ENCODE peak calls at places on chromosomes 11 and 22, in six cellular contexts. O is fibroblast of mammary gland, W is AG09309, Z is PC-9, H is endothelial cell of umbilical vein, J is activated B cell treated with CpG ODN at 0.5 μM for 24 hours. G is an unnamed sample.

GRCh38 chr11:11476499-11476898 is 123.4 kb upstream of the CSNK2A3 start:
- DNase-seq in O (no peak), W (no peak), Z (no peak), H (no peak), J (no peak), G (no peak)

GRCh38 chr22:44195189-44195871 is 14.6 kb downstream of the PARVG start:
- DNase-seq in O (no peak), W (no peak), Z (no peak), H (no peak), J (no peak), G (no peak)

GRCh38 chr11:58650496-58650895 is 28.0 kb downstream of the CNTF start:
- DNase-seq in O (no peak), W (no peak), Z (no peak), H (no peak), J (no peak), G (no peak)

GRCh38 chr11:117009905-117010605 is 88.2 kb downstream of the SIK3 start:
- DNase-seq in O (no peak), W (no peak), Z (no peak), H (no peak), J (no peak), G (no peak)

GRCh38 chr11:35146711-35147110 is 7.7 kb downstream of the CD44 start:
- DNase-seq in O (no peak), W (no peak), Z (no peak), H (no peak), J (no peak), G (no peak)

GRCh38 chr11:32113637-32114203 is 22.8 kb downstream of the RCN1 start:
- DNase-seq in O (peak; percentile 11), W (no peak), Z (no peak), H (no peak), J (no peak), G (no peak)

GRCh38 chr11:133081730-133082452 is 450.4 kb downstream of the OPCML start:
- DNase-seq in O (no peak), W (no peak), Z (no peak), H (no peak), J (no peak), G (no peak)

GRCh38 chr22:48618326-48618725 is 1209.3 kb downstream of the BRD1 start:
- DNase-seq in O (no peak), W (peak; percentile 11), Z (no peak), H (no peak), J (no peak), G (no peak)

GRCh38 chr11:108802492-108802891 is 137.6 kb downstream of the DDX10 start:
- DNase-seq in O (no peak), W (no peak), Z (no peak), H (no peak), J (no peak), G (no peak)

GRCh38 chr11:108807262-108807661 is 142.4 kb downstream of the DDX10 start:
- DNase-seq in O (no peak), W (no peak), Z (no peak), H (no peak), J (no peak), G (no peak)

GRCh38 chr11:108803781-108804180 is 138.9 kb downstream of the DDX10 start:
- DNase-seq in O (peak; percentile 14), W (no peak), Z (no peak), H (no peak), J (no peak), G (no peak)

DNA sequence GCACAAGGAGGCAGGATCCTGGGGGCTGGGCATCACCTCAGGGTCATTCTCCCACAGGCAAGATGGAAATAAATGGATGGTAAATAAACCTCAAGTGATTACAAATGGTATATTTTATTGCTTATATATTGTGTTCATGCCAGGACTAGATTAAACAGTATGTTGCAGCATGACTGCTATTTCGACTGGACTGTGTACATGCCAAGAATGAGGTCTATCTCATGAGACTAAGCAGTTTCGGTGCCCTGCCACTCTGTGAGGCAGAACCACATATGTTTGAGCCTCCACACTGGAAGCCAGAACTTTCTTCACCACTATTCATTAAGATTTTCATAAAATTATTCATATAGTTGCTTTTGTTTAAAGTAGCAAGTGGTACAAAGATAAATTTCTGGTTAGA is 140.2 kb downstream of the DDX10 start:
- DNase-seq in O (no peak), W (no peak), Z (no peak), H (no peak), J (no peak), G (no peak)
- TF ChIP-seq CTCF in O (no peak), W (no peak), Z (no peak), H (no peak), J (no peak), G (no peak)

GRCh38 chr22:39446239-39446721 is 10.5 kb upstream of the MGAT3 start:
- DNase-seq in O (no peak), W (no peak), Z (no peak), H (no peak), J (peak; percentile 51), G (no peak)
- TF ChIP-seq CTCF in O (no peak), W (no peak), Z (no peak), H (no peak), J (no peak), G (no peak)

GRCh38 chr11:503179-503981 is 3.7 kb downstream of the RNH1 start:
- DNase-seq in O (peak; percentile 72), W (no peak), Z (no peak), H (no peak), J (no peak), G (no peak)
- TF ChIP-seq CTCF in O (no peak), W (no peak), Z (no peak), H (no peak), J (no peak), G (no peak)

GRCh38 chr22:42966389-42966998 is 48.5 kb downstream of the PACSIN2 start:
- DNase-seq in O (peak; percentile 16), W (no peak), Z (no peak), H (no peak), J (no peak), G (no peak)

GRCh38 chr22:42970029-42970428 is 44.9 kb downstream of the PACSIN2 start:
- DNase-seq in O (no peak), W (no peak), Z (no peak), H (no peak), J (no peak), G (no peak)

GRCh38 chr22:42967005-42967404 is 47.9 kb downstream of the PACSIN2 start:
- DNase-seq in O (no peak), W (no peak), Z (no peak), H (no peak), J (no peak), G (no peak)

GRCh38 chr22:42969348-42969975 is 45.5 kb downstream of the PACSIN2 start:
- DNase-seq in O (peak; percentile 99), W (peak; percentile 95), Z (no peak), H (no peak), J (no peak), G (no peak)

DNA sequence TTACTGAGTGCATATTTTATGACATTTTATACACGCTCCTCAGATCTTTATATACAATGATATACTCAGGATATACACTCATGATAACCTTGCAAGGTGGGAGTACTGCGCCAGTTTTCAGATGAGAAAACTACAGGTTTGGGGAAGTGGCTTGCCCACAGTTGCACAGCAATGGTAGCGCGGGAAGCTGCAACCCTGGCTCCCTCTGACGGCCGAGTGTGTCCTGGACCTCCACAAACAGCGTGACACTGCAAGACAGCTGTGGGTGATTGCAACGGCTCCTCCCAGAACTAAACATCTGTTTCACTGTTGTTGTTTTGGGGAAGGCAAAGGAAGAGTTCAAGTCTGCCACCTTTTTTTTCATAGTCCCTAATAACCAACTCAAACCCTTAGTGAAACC is 47.0 kb downstream of the PACSIN2 start:
- DNase-seq in O (peak; percentile 69), W (no peak), Z (no peak), H (no peak), J (no peak), G (no peak)
- TF ChIP-seq CTCF in O (peak; percentile 36), W (peak; percentile 35), Z (no peak), H (no peak), J (no peak), G (no peak)

GRCh38 chr22:33658775-33659174 is 261.5 kb downstream of the LARGE1 start:
- DNase-seq in O (peak; percentile 86), W (peak; percentile 8), Z (no peak), H (no peak), J (no peak), G (no peak)
- TF ChIP-seq CTCF in O (no peak), W (no peak), Z (no peak), H (no peak), J (no peak), G (no peak)

GRCh38 chr22:42904049-42904448 is 47.0 kb upstream of the ARFGAP3 start:
- DNase-seq in O (no peak), W (no peak), Z (no peak), H (no peak), J (no peak), G (no peak)

GRCh38 chr22:42905217-42905616 is 48.1 kb upstream of the ARFGAP3 start:
- DNase-seq in O (no peak), W (no peak), Z (no peak), H (peak; percentile 41), J (no peak), G (no peak)

GRCh38 chr22:42902875-42903510 is 45.9 kb upstream of the ARFGAP3 start:
- DNase-seq in O (peak; percentile 15), W (no peak), Z (no peak), H (no peak), J (no peak), G (peak; percentile 46)

GRCh38 chr22:42905702-42906183 is 48.7 kb upstream of the ARFGAP3 start:
- DNase-seq in O (no peak), W (no peak), Z (no peak), H (peak; percentile 61), J (no peak), G (no peak)

DNA sequence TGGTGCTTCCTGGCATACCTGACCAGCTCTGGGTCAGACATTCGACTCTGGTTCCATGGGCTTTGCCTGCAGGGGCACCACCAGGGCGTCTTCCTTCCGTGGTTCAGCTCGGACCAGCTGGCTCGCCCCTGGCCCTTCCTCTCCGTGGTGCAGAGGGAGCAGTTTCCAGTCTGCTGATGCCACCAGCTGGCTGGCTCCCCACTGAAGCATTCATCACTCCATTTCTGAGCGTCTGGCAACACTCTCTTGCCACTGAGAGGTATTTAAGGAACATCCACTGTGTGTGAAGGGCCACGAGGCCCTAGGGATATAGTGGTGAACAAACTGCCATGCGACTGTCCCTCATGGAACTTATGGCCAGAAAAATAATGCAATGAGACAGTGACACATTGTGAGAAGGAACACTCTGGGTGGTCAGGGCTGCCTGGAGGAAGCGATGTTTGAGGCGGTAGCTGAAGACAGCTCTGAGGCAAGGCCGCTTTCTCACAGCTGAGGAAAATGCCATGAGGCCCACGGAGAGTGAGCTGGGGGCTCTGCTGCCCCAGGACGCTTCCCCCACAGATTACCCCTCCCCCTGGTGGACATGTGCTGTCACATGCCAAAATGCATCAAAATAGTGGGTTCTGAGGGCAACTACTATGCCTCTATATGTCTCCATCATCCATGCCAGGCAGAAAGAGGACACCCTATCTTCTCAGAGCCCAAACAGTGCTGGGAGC is 44.9 kb upstream of the ARFGAP3 start:
- DNase-seq in O (no peak), W (no peak), Z (no peak), H (no peak), J (no peak), G (no peak)
- TF ChIP-seq CTCF in O (peak; percentile 19), W (peak; percentile 37), Z (peak; percentile 54), H (peak; percentile 14), J (no peak), G (peak; percentile 34)

DNA sequence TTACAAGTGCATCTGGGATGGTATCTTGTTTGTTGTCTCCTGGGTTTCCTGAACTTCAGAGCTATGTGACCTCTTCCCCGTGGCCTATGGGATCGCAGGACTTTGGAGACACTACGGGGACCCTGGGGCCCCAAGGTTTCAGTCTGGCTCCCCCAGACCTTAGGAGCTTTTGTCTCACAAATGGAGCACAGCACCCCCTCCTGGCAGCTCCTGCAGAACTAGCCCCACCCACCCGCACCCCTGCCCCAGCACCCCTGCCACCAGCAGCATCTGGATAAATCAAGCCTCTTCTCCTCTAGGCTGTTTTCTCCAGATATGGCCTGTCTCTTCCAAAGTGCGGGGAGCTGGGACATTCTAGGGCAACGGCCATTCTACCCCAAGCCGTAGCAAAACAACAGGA is 10.4 kb downstream of the RCOR2 start:
- DNase-seq in O (no peak), W (no peak), Z (no peak), H (no peak), J (no peak), G (no peak)
- TF ChIP-seq CTCF in O (no peak), W (no peak), Z (peak; percentile 37), H (no peak), J (no peak), G (no peak)

G was measured in mesothelial cell of epicardium.